ENCODE peak calls at places on chromosomes 2 and 18, in six cellular contexts. B, L, Q, S, N and G are unnamed samples.

GRCh38 chr2:69582582-69583176 is 60.9 kb downstream of the AAK1 start:
- DNase-seq in S (peak; percentile 36), Q (no peak), N (peak; percentile 36), B (no peak), L (no peak), G (no peak)

GRCh38 chr2:233063976-233064411 is 3.9 kb downstream of the INPP5D start:
- DNase-seq in Q (no peak), L (no peak), B (no peak), N (no peak), S (no peak), G (no peak)

GRCh38 chr2:71610671-71611070 is 157.3 kb downstream of the DYSF start:
- DNase-seq in S (no peak), Q (no peak), L (no peak), N (peak; percentile 8), B (peak; percentile 77), G (no peak)

GRCh38 chr2:176079851-176080539 is 3.8 kb downstream of the EVX2 start:
- DNase-seq in Q (peak; percentile 46), L (no peak), B (no peak), N (no peak), S (peak; percentile 30), G (no peak)

GRCh38 chr2:218824004-218824403 is 7.6 kb downstream of the PRKAG3 start:
- DNase-seq in S (no peak), N (no peak), Q (no peak), B (no peak), L (no peak), G (no peak)

GRCh38 chr2:175309799-175310198 is 128.3 kb upstream of the ATP5MC3 start:
- DNase-seq in L (no peak), B (no peak), N (no peak), Q (peak; percentile 48), S (peak; percentile 10), G (peak; percentile 11)

GRCh38 chr2:187435756-187436155 is 12.3 kb downstream of the CALCRL start:
- DNase-seq in L (no peak), S (no peak), N (no peak), Q (no peak), B (no peak), G (no peak)

GRCh38 chr2:58666571-58666970 is 425.4 kb upstream of the FANCL start:
- DNase-seq in Q (no peak), L (no peak), S (no peak), B (no peak), N (no peak), G (no peak)

GRCh38 chr2:8103085-8103708 is 578.7 kb upstream of the ID2 start:
- DNase-seq in N (no peak), S (peak; percentile 78), B (no peak), L (no peak), Q (no peak), G (no peak)

GRCh38 chr2:23658466-23658942 is 268.4 kb downstream of the ATAD2B start:
- DNase-seq in N (no peak), Q (peak; percentile 56), B (no peak), S (peak; percentile 17), L (no peak), G (no peak)

GRCh38 chr2:170928036-170928823 is 823 bp upstream of the GORASP2 start:
- DNase-seq in L (peak; percentile 44), N (no peak), B (no peak), Q (no peak), S (peak; percentile 31), G (no peak)

GRCh38 chr18:77162580-77162979 is 30.0 kb upstream of the MBP start:
- DNase-seq in B (no peak), Q (no peak), L (no peak), N (no peak), S (no peak), G (no peak)

GRCh38 chr18:5424903-5425302 is 118.9 kb downstream of the EPB41L3 start:
- DNase-seq in Q (no peak), N (no peak), S (peak; percentile 65), B (no peak), L (no peak), G (no peak)

GRCh38 chr2:100018794-100019193 is 123.6 kb downstream of the AFF3 start:
- DNase-seq in Q (no peak), S (peak; percentile 91), L (no peak), B (no peak), N (no peak), G (no peak)

GRCh38 chr2:31202041-31202440 is 15.3 kb downstream of the CAPN14 start:
- DNase-seq in B (peak; percentile 44), L (no peak), S (no peak), Q (no peak), N (no peak), G (no peak)

GRCh38 chr2:52238782-52239181 is 1206.8 kb upstream of the NRXN1 start:
- DNase-seq in B (no peak), S (no peak), N (no peak), Q (no peak), L (no peak), G (no peak)

GRCh38 chr2:135030826-135031225 is 16.4 kb downstream of the MAP3K19 start:
- DNase-seq in S (peak; percentile 65), Q (no peak), N (no peak), L (no peak), B (no peak), G (no peak)

GRCh38 chr2:78535395-78535794 is 490.1 kb upstream of the REG3G start:
- DNase-seq in Q (no peak), S (no peak), L (no peak), B (no peak), N (no peak), G (no peak)

GRCh38 chr2:27282892-27283291 is 663 bp downstream of the TRIM54 start:
- DNase-seq in N (peak; percentile 89), Q (peak; percentile 71), L (no peak), B (no peak), S (no peak), G (no peak)

GRCh38 chr2:43426305-43427031 is 169.4 kb downstream of the THADA start:
- DNase-seq in L (no peak), Q (peak; percentile 37), N (peak; percentile 29), S (peak; percentile 98), B (no peak), G (peak; percentile 77)

DNA sequence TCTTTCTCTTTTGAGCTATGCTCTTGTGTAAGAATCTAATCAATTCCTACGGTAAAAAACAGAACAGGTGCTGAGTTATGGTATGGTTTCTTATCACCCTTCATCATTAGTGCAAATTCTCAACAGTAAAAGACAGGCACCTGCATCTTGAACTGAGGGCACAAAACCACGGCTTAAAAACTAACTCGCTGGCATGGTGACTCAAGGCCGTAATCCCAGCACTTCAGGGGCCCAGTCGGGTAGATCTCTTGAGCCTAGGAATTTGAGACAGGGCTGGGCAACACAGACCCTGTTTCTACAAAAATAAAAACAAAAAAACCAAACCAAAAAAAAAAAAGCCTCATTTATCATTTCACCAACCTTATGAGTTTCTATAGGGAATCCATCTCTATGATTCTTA is 33.3 kb downstream of the THAP4 start:
- DNase-seq in B (no peak), L (peak; percentile 2), S (no peak), N (no peak), Q (no peak), G (no peak)
- H3K4me3 ChIP-seq in B (no peak overlapping the region), L (no peak overlapping the region), S (no peak overlapping the region), N (no peak overlapping the region), Q (no peak overlapping the region), G (no peak overlapping the region)

DNA sequence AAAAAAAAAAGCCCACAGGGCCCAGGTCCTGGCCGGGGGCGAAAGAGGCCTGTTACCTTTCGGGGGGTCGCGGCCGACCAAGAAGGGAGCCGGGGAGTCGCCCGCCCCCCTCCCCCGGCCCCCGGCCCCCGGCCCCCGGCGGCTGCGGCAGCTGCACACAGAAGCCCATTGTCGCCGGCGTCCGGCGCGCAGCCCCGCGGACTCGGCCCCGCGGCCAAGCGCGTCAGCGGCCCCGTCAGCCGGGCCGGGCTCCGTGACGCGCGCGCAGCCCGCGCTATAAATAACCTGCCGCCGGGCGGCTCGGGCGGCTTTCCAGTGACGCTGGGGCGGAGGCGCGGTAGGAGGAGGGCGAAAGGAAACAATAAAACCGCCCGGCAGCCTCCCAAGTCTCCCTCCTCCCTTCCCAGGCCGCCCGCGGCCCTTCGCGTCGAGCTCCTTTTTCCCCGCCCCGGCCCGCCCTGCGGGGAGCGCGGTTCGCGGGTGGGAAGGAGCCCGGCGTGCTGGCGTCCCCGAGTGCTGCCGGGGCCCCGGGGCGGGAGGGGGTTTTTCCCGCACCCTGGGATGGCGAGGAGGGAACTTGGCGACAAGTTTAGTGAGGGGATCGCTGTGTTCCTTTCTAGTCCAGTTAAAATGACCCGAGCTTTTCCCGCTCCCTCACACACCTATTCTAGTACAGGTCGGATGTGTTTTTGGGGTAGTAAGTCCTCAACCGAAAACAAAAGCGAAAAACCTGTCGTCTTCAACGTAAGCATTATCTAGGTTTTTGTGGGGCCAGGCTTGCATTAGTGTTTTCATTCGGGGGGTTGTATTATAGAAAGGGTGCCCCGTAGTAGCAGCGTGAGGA is 10.0 kb upstream of the NR4A2 start:
- DNase-seq in N (peak; percentile 94), B (peak; percentile 96), Q (peak; percentile 96), L (peak; percentile 98), S (peak; percentile 93), G (peak; percentile 96)
- TF ChIP-seq POLR2A in N (peak; percentile 78), B (no peak), Q (peak; percentile 80), L (peak; percentile 80), S (peak; percentile 60), G (peak; percentile 60)

DNA sequence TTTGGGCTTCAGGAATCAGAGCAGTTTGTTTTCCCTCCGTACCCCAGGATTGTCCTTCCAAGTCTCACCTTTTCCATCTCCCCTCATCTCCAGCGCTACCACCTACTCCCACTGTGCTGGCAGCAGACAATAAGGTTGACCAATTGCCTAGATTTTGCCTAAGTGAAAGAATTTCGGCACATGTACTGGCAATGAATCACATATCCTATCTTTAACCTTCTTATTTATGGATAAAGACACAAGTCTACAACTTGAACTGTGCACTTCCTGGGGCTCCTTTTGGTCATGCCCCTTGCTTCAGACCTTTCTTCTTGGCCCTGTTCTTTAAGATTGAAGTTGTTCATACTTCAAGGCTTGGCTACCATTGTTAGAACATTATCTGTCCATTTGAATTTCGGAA is 71.4 kb downstream of the KCMF1 start:
- DNase-seq in L (no peak), B (no peak), Q (no peak), N (no peak), S (no peak), G (no peak)
- H3K36me3 ChIP-seq in L (no peaks in the 10 kb centered on the region), B (peaks cover 47% of the 10 kb centered on the region), Q (peaks cover 62% of the 10 kb centered on the region), N (peaks cover 49% of the 10 kb centered on the region), S (peaks cover 27% of the 10 kb centered on the region), G (peaks cover 33% of the 10 kb centered on the region)

GRCh38 chr18:12038082-12038660 is 55.5 kb upstream of the ANKRD62 start:
- DNase-seq in B (peak; percentile 89), N (no peak), S (no peak), L (peak; percentile 55), Q (peak; percentile 48), G (peak; percentile 26)
- H3K4me3 ChIP-seq in B (peak overlapping the region; percentile 50), N (peak overlapping the region; percentile 56), S (no peak overlapping the region), L (peak overlapping the region; percentile 47), Q (peak overlapping the region; percentile 61), G (peak overlapping the region; percentile 47)

DNA sequence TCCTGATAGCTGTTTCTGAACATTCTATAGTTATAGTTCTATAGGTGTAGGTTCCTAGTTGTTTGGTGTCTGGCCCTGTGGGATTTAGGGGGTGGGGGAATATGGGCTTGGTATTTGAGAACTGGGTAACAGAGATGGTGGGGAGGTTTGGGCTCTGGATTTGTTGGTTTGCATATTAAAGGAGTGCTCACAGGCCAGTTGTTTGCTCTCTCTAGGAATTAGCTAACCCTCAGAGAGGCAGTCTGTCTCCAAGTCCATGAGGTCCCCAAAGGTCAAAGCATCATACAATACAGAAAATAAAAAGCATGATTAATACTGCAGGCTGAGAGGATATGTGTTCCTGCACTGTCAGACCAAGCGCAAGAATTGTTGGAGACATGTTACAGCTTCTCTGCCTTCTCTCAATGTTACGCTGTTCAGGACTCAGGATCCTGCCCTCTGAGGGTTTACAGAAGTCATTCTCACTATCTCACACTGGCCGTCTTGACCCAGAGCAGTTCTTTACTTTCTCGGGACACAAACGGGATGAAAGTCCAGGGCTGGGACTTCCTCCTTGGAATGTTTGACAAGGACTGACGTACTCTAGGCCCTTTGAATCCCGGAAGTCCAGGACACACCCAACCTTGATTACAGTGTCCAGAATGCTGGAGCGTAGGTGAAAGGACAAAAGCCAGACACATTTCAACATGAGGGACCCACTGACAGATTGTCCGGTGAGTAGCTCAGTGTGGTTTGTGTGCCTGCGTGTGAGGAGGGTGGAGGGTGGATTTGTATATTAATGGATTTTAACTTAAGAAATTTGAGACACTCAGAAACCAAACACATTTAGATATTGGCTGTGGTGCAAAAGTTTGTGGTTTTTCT is at the start of gene NOSTRIN:
- DNase-seq in L (peak; percentile 35), S (peak; percentile 48), N (no peak), Q (peak; percentile 64), B (no peak), G (peak; percentile 83)
- TF ChIP-seq POLR2A in L (no peak), S (no peak), N (peak; percentile 27), Q (peak; percentile 41), B (no peak), G (peak; percentile 93)